ENCODE peak calls at places on chromosomes 3 and 15, in six cellular contexts. A is cardiac muscle cell; I is neuronal stem cell; D is activated B cell treated with CpG ODN at 0.5 μM for 24 hours; G is naive thymus-derived CD8-positive, alpha-beta T cell; J is activated T-cell treated with anti-CD3 and anti-CD28 coated beads, Interleukin-2, amount 50 U/mL, for 72 hours. Q is an unnamed sample.

GRCh38 chr15:69125236-69125635 is 35.2 kb upstream of the GLCE start:
- DNase-seq in A (peak; percentile 37), I (no peak), G (no peak), J (no peak), D (no peak), Q (no peak)

GRCh38 chr3:108471346-108471935 is 39.0 kb downstream of the MYH15 start:
- DNase-seq in J (no peak), I (no peak), D (no peak), A (peak; percentile 21), G (no peak), Q (no peak)

GRCh38 chr3:164144824-164145223 is 933.5 kb downstream of the SI start:
- DNase-seq in G (no peak), J (no peak), D (no peak), A (no peak), I (no peak), Q (no peak)

GRCh38 chr3:141305436-141305835 is 62.9 kb upstream of the ZBTB38 start:
- DNase-seq in I (no peak), A (peak; percentile 72), D (no peak), J (no peak), G (no peak), Q (no peak)

GRCh38 chr3:28835751-28836150 is 445.1 kb upstream of the RBMS3 start:
- DNase-seq in A (peak; percentile 7), G (no peak), D (no peak), J (no peak), I (no peak), Q (no peak)

GRCh38 chr3:29057326-29057725 is 223.5 kb upstream of the RBMS3 start:
- DNase-seq in A (peak; percentile 69), G (no peak), J (no peak), I (no peak), D (no peak), Q (no peak)

GRCh38 chr15:53978248-53978906 is at the start of gene UNC13C:
- DNase-seq in I (peak; percentile 47), D (no peak), A (no peak), G (no peak), J (no peak), Q (no peak)

GRCh38 chr3:48268381-48268935 is 27.6 kb downstream of the ZNF589 start:
- DNase-seq in D (no peak), J (peak; percentile 85), I (no peak), G (peak; percentile 69), A (no peak), Q (peak; percentile 89)

GRCh38 chr3:187551419-187551818 is 118.8 kb downstream of the SST start:
- DNase-seq in A (no peak), D (no peak), I (no peak), G (no peak), J (no peak), Q (no peak)

GRCh38 chr15:22811640-22812039 is 25.2 kb downstream of the NIPA1 start:
- DNase-seq in D (no peak), G (no peak), I (no peak), A (peak; percentile 30), J (no peak), Q (no peak)

GRCh38 chr3:5317572-5317971 is 130.1 kb downstream of the EDEM1 start:
- DNase-seq in D (no peak), I (no peak), J (no peak), G (no peak), A (no peak), Q (no peak)

GRCh38 chr3:87732294-87732693 is 326.5 kb downstream of the CGGBP1 start:
- DNase-seq in J (no peak), A (no peak), G (no peak), D (no peak), I (no peak), Q (no peak)

GRCh38 chr3:144463916-144464315 is 492.3 kb downstream of the DIPK2A start:
- DNase-seq in D (no peak), I (no peak), A (no peak), J (no peak), G (no peak), Q (no peak)

GRCh38 chr15:67882487-67883227 is 42.8 kb upstream of the RNU6-1 start:
- DNase-seq in I (no peak), D (no peak), J (no peak), G (no peak), A (peak; percentile 57), Q (no peak)

GRCh38 chr15:75043509-75044257 is 20.3 kb downstream of the PPCDC start:
- DNase-seq in D (peak; percentile 52), I (no peak), J (no peak), A (peak; percentile 100), G (no peak), Q (no peak)

GRCh38 chr3:165641569-165642310 is 195.5 kb downstream of the BCHE start:
- DNase-seq in A (no peak), D (no peak), J (no peak), G (no peak), I (no peak), Q (no peak)

GRCh38 chr15:51731549-51732267 is 5.7 kb downstream of the LYSMD2 start:
- DNase-seq in G (peak; percentile 19), J (peak; percentile 42), A (peak; percentile 82), I (no peak), D (peak; percentile 44), Q (peak; percentile 42)

GRCh38 chr15:59892995-59893394 is 111.1 kb upstream of the FOXB1 start:
- DNase-seq in A (peak; percentile 37), D (no peak), J (no peak), I (peak; percentile 51), G (no peak), Q (no peak)

GRCh38 chr3:25291524-25291923 is 136.5 kb upstream of the RARB start:
- DNase-seq in D (no peak), J (no peak), A (no peak), I (peak; percentile 41), G (no peak), Q (no peak)

GRCh38 chr3:64561503-64561810 is 126.3 kb downstream of the ADAMTS9 start:
- DNase-seq in A (no peak), G (no peak), I (no peak), J (no peak), D (no peak), Q (no peak)

GRCh38 chr15:78906310-78906608 is 33.6 kb downstream of the MORF4L1 start:
- DNase-seq in G (no peak), D (no peak), A (peak; percentile 80), J (no peak), I (no peak), Q (no peak)

GRCh38 chr3:113166719-113167492 is 44.5 kb upstream of the BOC start:
- DNase-seq in I (peak; percentile 35), D (no peak), J (no peak), A (peak; percentile 56), G (no peak), Q (no peak)

GRCh38 chr3:73513260-73513659 is 111.5 kb downstream of the PDZRN3 start:
- DNase-seq in J (no peak), I (no peak), A (no peak), G (no peak), D (no peak), Q (no peak)